ENCODE peak calls at places on chromosome 19, in ten cellular contexts. I is tibial artery; P is IMR-90; D is B cell; L is psoas muscle; A is nephron progenitor cell; V is OCI-LY7; O is cardiac muscle cell; E is body of pancreas; U is CD4-positive, alpha-beta T cell. C is an unnamed sample.
A peak's percentile ranks its signal among the peaks of the same experiment; 100 is the strongest.

GRCh38 chr19:38134538-38135149 is 89.4 kb downstream of the DPF1 start:
- DNase-seq in E (peak; percentile 46), U (no peak), A (peak; percentile 48), I (no peak), V (peak; percentile 57), D (no peak), O (peak; percentile 67), L (no peak), P (peak; percentile 37), C (peak; percentile 44)

GRCh38 chr19:10187315-10187714 is 7.4 kb downstream of the DNMT1 start:
- DNase-seq in L (no peak), A (no peak), V (no peak), P (no peak), I (no peak), U (no peak), E (no peak), D (no peak), O (no peak), C (no peak)

GRCh38 chr19:17289489-17289888 is 7.8 kb downstream of the ANKLE1 start:
- DNase-seq in A (peak; percentile 84), D (peak; percentile 83), O (peak; percentile 92), L (peak; percentile 79), P (peak; percentile 90), I (no peak), V (peak; percentile 80), U (no peak), E (peak; percentile 71), C (no peak)

GRCh38 chr19:47310819-47311218 is 1.2 kb downstream of the C5AR1 start:
- DNase-seq in V (no peak), A (no peak), E (peak; percentile 37), I (peak; percentile 76), D (no peak), U (no peak), P (peak; percentile 21), O (no peak), L (no peak), C (no peak)

GRCh38 chr19:52748336-52748950 is 13.6 kb upstream of the ZNF611 start:
- DNase-seq in D (no peak), V (peak; percentile 66), L (no peak), I (no peak), U (no peak), A (no peak), E (no peak), O (peak; percentile 68), P (peak; percentile 57), C (no peak)

GRCh38 chr19:5949792-5950305 is 28.1 kb downstream of the RANBP3 start:
- DNase-seq in U (peak; percentile 34), A (no peak), D (no peak), L (no peak), V (peak; percentile 95), I (no peak), O (no peak), E (peak; percentile 36), P (no peak), C (no peak)

GRCh38 chr19:50922316-50922853 is 11.2 kb upstream of the KLK4 start:
- DNase-seq in O (peak; percentile 90), I (peak; percentile 68), V (peak; percentile 85), E (peak; percentile 81), U (peak; percentile 61), D (peak; percentile 81), L (peak; percentile 67), P (peak; percentile 67), A (peak; percentile 84), C (peak; percentile 91)

GRCh38 chr19:38046254-38047047 is 139.4 kb downstream of the SIPA1L3 start:
- DNase-seq in P (no peak), A (no peak), O (no peak), V (peak; percentile 86), E (no peak), I (no peak), U (no peak), D (peak; percentile 81), L (no peak), C (no peak)

GRCh38 chr19:16660763-16661479 is at the start of gene TMEM38A:
- DNase-seq in I (peak; percentile 82), D (peak; percentile 78), A (peak; percentile 60), E (peak; percentile 66), L (peak; percentile 86), V (peak; percentile 57), O (peak; percentile 63), U (peak; percentile 22), P (no peak), C (peak; percentile 60)

GRCh38 chr19:16447015-16447384 is 24.8 kb downstream of the EPS15L1 start:
- DNase-seq in O (peak; percentile 73), U (no peak), V (peak; percentile 81), A (no peak), E (peak; percentile 66), P (peak; percentile 91), I (peak; percentile 92), L (peak; percentile 88), D (peak; percentile 58), C (peak; percentile 65)

GRCh38 chr19:3586124-3586626 is 897 bp downstream of the GIPC3 start:
- DNase-seq in I (no peak), P (no peak), L (no peak), O (peak; percentile 42), E (no peak), D (peak; percentile 84), A (peak; percentile 64), U (peak; percentile 42), V (peak; percentile 30), C (no peak)

GRCh38 chr19:1175020-1175419 is 952 bp upstream of the SBNO2 start:
- DNase-seq in U (no peak), L (no peak), A (no peak), E (no peak), O (no peak), I (no peak), V (no peak), D (peak; percentile 40), P (no peak), C (no peak)

GRCh38 chr19:1181606-1182005 is 7.5 kb upstream of the SBNO2 start:
- DNase-seq in E (peak; percentile 82), U (no peak), D (no peak), L (peak; percentile 43), A (no peak), P (no peak), V (no peak), I (no peak), O (no peak), C (peak; percentile 78)

GRCh38 chr19:1173160-1173844 is 766 bp downstream of the SBNO2 start:
- DNase-seq in D (peak; percentile 64), V (peak; percentile 19), U (no peak), O (no peak), I (peak; percentile 75), L (peak; percentile 69), A (peak; percentile 54), P (no peak), E (no peak), C (no peak)

GRCh38 chr19:1173845-1174809 is at the start of gene SBNO2:
- DNase-seq in D (peak; percentile 99), E (peak; percentile 91), A (peak; percentile 95), V (peak; percentile 91), L (peak; percentile 95), P (peak; percentile 80), O (peak; percentile 90), I (peak; percentile 91), U (peak; percentile 87), C (peak; percentile 91)

GRCh38 chr19:1177322-1178114 is 3.5 kb upstream of the SBNO2 start:
- DNase-seq in L (peak; percentile 58), E (no peak), D (no peak), I (peak; percentile 86), A (no peak), U (no peak), O (no peak), V (no peak), P (peak; percentile 97), C (peak; percentile 70)
- TF ChIP-seq CTCF in L (no peak), E (no peak), D (no peak), I (no peak), A (no peak), U (no peak), O (peak; percentile 37), V (no peak), P (peak; percentile 28), C (no peak)

DNA sequence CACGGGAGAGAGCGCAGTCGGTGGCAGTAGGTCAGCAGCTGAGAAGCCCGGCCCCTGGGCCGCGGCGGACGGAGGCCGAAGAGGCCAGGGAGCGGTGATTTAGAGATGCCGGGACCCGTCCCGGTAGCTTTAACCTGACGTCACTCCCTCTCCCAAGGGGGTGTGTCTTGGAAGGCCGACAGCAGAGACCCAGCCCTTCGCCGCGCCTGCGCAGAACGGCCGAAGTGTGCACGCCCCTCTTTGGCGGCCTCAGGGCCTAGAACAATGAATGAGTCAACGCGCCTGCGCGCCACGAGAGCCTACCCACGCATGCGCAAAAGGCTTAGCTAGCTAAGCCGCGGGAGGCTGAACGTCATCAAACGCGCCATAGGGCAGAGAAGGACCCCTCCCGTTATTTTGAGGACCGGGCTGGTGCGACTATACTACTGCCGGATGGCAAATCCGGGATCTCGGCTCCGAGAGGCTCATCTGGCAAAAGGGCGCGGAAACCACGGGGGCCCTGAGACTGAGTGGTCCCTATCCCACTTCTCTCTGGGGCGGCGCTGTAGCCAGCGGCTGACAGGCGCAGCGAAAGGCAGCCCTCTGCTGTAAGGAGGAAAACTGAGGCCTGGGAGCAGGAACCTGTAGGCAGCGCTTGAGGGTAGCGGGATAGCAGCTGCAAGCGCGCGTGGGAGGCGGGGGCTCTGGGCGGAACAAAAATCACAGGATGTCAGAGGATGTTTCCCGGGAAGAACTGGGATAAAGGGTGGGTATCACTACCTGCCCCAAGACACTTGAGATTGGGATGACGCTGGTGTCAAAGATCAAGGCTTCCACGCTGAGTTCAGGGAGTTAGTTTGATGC is at the start of the genes IRGQ and ZNF576:
- DNase-seq in O (peak; percentile 100), A (peak; percentile 100), V (peak; percentile 100), I (peak; percentile 100), U (peak; percentile 100), E (peak; percentile 100), D (peak; percentile 94), P (peak; percentile 99), L (peak; percentile 100), C (peak; percentile 100)
- TF ChIP-seq CTCF in O (no peak), A (no peak), V (peak; percentile 46), I (no peak), U (no peak), E (no peak), D (no peak), P (peak; percentile 3), L (no peak), C (no peak)

DNA sequence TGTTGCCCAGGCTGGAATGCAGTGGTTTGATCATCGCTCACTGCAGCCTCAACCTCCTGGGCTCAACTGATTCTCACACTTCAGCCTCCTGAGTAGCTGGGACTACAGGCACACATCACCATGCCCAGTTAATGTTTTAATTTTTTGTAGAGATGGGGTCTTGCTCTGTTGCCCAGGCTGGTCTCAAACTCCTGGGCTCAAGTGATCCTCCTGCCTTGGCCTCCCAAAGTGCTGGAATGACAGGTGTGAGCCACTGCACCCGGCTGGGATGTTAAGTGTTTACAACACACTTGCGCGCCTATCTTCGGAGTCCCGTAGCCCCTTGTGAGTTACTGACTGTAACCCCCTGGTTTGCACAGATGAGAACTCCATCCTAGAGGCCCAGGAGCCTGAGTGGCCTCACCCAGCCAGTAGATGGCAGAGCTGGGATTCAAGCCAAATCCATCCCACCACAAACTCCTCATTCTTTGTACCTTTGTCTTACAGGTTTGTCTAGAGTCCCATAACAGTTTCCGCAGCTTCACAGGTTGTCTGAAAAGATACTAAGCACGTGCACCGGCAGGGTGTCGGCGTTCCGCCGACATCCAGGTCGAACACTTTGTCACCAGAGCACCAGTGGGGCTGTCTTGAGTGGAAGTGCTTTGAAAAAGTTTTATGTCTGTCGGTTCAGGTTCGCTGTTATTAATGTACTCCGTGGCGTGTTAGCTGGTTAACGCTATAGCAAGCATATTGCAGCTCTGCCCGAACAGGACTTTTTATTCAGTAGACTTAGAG is 14.7 kb downstream of the MAG start:
- DNase-seq in D (peak; percentile 66), L (no peak), P (no peak), E (no peak), A (no peak), U (no peak), O (no peak), V (peak; percentile 75), I (no peak), C (peak; percentile 59)
- TF ChIP-seq CTCF in D (peak; percentile 33), L (no peak), P (no peak), E (no peak), A (peak; percentile 37), U (no peak), O (peak; percentile 15), V (peak; percentile 85), I (no peak), C (peak; percentile 67)

GRCh38 chr19:2416321-2417097 is 10.9 kb downstream of the TIMM13 start:
- DNase-seq in L (no peak), E (no peak), O (no peak), A (no peak), P (no peak), D (peak; percentile 16), I (no peak), U (no peak), V (no peak), C (no peak)
- TF ChIP-seq CTCF in L (no peak), E (no peak), O (no peak), A (no peak), P (no peak), D (no peak), I (no peak), U (no peak), V (no peak), C (no peak)

C was measured in Calu3.